ENCODE peak calls at places on chromosomes 16 and 17, in five cellular contexts. K, B, O, V and Z are unnamed samples.

GRCh38 chr16:4415538-4416199 is 727 bp downstream of the CORO7 start:
- DNase-seq in V (peak; percentile 67), O (peak; percentile 77), K (peak; percentile 80), B (peak; percentile 16), Z (peak; percentile 89)

GRCh38 chr17:67289174-67289876 is 44.3 kb upstream of the HELZ start:
- DNase-seq in B (no peak), K (no peak), O (no peak), V (no peak), Z (no peak)

GRCh38 chr16:17802566-17802965 is 331.8 kb upstream of the XYLT1 start:
- DNase-seq in B (no peak), K (no peak), V (no peak), O (no peak), Z (no peak)

GRCh38 chr16:868846-869822 is 68.6 kb upstream of the GNG13 start:
- DNase-seq in K (no peak), B (no peak), V (no peak), O (no peak), Z (no peak)

GRCh38 chr16:53320992-53321391 is 113.3 kb upstream of the RBL2 start:
- DNase-seq in B (no peak), O (no peak), V (no peak), K (no peak), Z (no peak)

GRCh38 chr16:30912794-30913412 is 10.5 kb upstream of the FBXL19 start:
- DNase-seq in V (no peak), K (no peak), O (no peak), B (no peak), Z (no peak)

GRCh38 chr17:73371285-73371684 is 59.5 kb upstream of the CDC42EP4 start:
- DNase-seq in K (no peak), B (no peak), V (no peak), O (no peak), Z (peak; percentile 10)

GRCh38 chr17:57553991-57554825 is 190.9 kb downstream of the CCDC182 start:
- DNase-seq in V (no peak), K (peak; percentile 80), B (no peak), O (peak; percentile 36), Z (no peak)

GRCh38 chr17:33033176-33033575 is 41.5 kb downstream of the SPACA3 start:
- DNase-seq in B (no peak), K (no peak), O (no peak), V (no peak), Z (no peak)

GRCh38 chr17:73713136-73713535 is 68.9 kb upstream of the SDK2 start:
- DNase-seq in O (no peak), V (no peak), K (no peak), B (no peak), Z (no peak)

GRCh38 chr16:31196324-31197088 is 6.1 kb downstream of the PYCARD start:
- DNase-seq in B (no peak), V (no peak), O (no peak), K (no peak), Z (no peak)

GRCh38 chr17:19958023-19958422 is 19.6 kb downstream of the AKAP10 start:
- DNase-seq in V (no peak), K (peak; percentile 7), O (peak; percentile 14), B (peak; percentile 31), Z (no peak)

GRCh38 chr17:65556014-65556909 is 5.2 kb downstream of the AXIN2 start:
- DNase-seq in V (peak; percentile 96), B (peak; percentile 82), O (peak; percentile 81), K (peak; percentile 81), Z (peak; percentile 62)

GRCh38 chr16:65846210-65846602 is 520.3 kb upstream of the CDH5 start:
- DNase-seq in B (no peak), O (no peak), V (no peak), K (no peak), Z (no peak)

GRCh38 chr17:3916013-3916696 is at the start of gene P2RX1:
- DNase-seq in V (no peak), B (no peak), K (peak; percentile 81), O (no peak), Z (peak; percentile 74)

GRCh38 chr16:67657751-67658518 is 2.1 kb downstream of the ACD start:
- DNase-seq in K (no peak), O (no peak), B (no peak), V (no peak), Z (no peak)

GRCh38 chr16:12170103-12171025 is 193.8 kb downstream of the SNX29 start:
- DNase-seq in K (no peak), V (no peak), O (no peak), B (no peak), Z (no peak)

GRCh38 chr17:39349246-39349645 is 52.2 kb downstream of the FBXL20 start:
- DNase-seq in K (no peak), O (no peak), B (no peak), V (no peak), Z (no peak)

GRCh38 chr17:36791150-36791653 is 146.1 kb upstream of the LHX1 start:
- DNase-seq in B (no peak), K (no peak), V (no peak), O (peak; percentile 36), Z (no peak)

GRCh38 chr17:6269474-6269873 is 165.4 kb downstream of the AIPL1 start:
- DNase-seq in K (peak; percentile 27), V (peak; percentile 80), O (no peak), B (no peak), Z (no peak)

GRCh38 chr17:62058611-62059010 is 6.5 kb downstream of the MED13 start:
- DNase-seq in V (no peak), O (no peak), K (no peak), B (no peak), Z (no peak)

GRCh38 chr16:2173916-2174315 is 18.3 kb downstream of the TRAF7 start:
- DNase-seq in V (no peak), K (no peak), B (no peak), O (no peak), Z (no peak)

GRCh38 chr16:57536306-57537193 is at the start of gene CCDC102A:
- DNase-seq in K (peak; percentile 46), B (no peak), O (peak; percentile 86), V (peak; percentile 77), Z (no peak)

GRCh38 chr17:82105882-82106696 is 8.1 kb upstream of the FASN start:
- DNase-seq in K (peak; percentile 48), O (peak; percentile 97), V (peak; percentile 79), B (peak; percentile 94), Z (peak; percentile 93)

GRCh38 chr17:78517421-78517820 is 59.8 kb downstream of the DNAH17 start:
- DNase-seq in K (no peak), V (no peak), B (no peak), O (peak; percentile 74), Z (no peak)

GRCh38 chr16:46853713-46854443 is 22.9 kb upstream of the C16orf87 start:
- DNase-seq in B (peak; percentile 81), K (peak; percentile 77), O (peak; percentile 83), V (peak; percentile 87), Z (peak; percentile 73)

GRCh38 chr16:11256657-11257130 is 690 bp upstream of the SOCS1 start:
- DNase-seq in O (peak; percentile 78), K (peak; percentile 67), B (no peak), V (no peak), Z (no peak)

GRCh38 chr16:31474173-31474714 is 2.3 kb downstream of the TGFB1I1 start:
- DNase-seq in K (peak; percentile 81), B (no peak), V (no peak), O (no peak), Z (no peak)

GRCh38 chr16:72291531-72291981 is 119.6 kb upstream of the PMFBP1 start:
- DNase-seq in V (no peak), K (no peak), B (peak; percentile 28), O (no peak), Z (no peak)
- H3K4me3 ChIP-seq in V (no peak overlapping the region), K (no peak overlapping the region), B (no peak overlapping the region), O (peak overlapping the region; percentile 57), Z (no peak overlapping the region)

GRCh38 chr17:41896726-41897125 is 22.0 kb downstream of the ACLY start:
- DNase-seq in K (no peak), V (no peak), B (no peak), O (no peak), Z (no peak)

GRCh38 chr17:41895617-41896016 is 23.1 kb downstream of the ACLY start:
- DNase-seq in K (no peak), V (no peak), B (no peak), O (peak; percentile 55), Z (no peak)

GRCh38 chr17:41893384-41893783 is 25.4 kb downstream of the ACLY start:
- DNase-seq in V (no peak), O (no peak), K (no peak), B (no peak), Z (no peak)

GRCh38 chr17:41891135-41892065 is 26.2 kb upstream of the KLHL11 start:
- DNase-seq in O (no peak), B (peak; percentile 29), K (no peak), V (no peak), Z (no peak)

DNA sequence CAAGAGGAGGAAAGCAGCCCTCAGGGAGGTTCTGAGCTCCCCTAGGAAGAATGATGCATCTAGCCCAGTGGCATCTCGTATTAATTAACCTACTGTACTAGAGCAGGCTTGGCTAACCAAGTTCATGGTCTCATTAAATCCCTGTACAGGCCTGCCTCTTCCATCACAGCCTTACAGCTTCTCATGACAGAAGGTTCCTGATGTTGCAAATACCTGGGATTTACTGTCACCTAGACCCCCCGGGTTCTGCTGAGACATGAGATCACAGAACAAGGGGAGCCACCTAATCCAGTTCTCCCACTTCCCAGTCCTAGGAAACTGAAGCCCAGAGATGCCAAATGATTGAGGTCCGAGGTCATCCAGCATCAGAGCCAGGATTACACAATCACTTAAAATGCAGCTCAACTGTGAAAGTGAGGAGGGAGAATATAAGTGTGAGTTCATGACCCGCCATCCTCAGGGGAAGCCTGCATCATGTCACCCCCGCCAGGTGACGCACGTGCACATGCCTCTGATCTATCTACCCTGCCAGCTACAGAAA is 23.9 kb downstream of the ACLY start:
- DNase-seq in K (no peak), O (peak; percentile 73), V (no peak), B (no peak), Z (no peak)
- TF ChIP-seq GABPA in K (no peak), O (no peak), V (no peak), B (no peak), Z (no peak)

GRCh38 chr16:54627616-54628015 is 303.0 kb upstream of the IRX5 start:
- DNase-seq in B (no peak), V (no peak), K (no peak), O (no peak), Z (no peak)
- H3K4me3 ChIP-seq in B (no peak overlapping the region), V (no peak overlapping the region), K (no peak overlapping the region), O (no peak overlapping the region), Z (no peak overlapping the region)

DNA sequence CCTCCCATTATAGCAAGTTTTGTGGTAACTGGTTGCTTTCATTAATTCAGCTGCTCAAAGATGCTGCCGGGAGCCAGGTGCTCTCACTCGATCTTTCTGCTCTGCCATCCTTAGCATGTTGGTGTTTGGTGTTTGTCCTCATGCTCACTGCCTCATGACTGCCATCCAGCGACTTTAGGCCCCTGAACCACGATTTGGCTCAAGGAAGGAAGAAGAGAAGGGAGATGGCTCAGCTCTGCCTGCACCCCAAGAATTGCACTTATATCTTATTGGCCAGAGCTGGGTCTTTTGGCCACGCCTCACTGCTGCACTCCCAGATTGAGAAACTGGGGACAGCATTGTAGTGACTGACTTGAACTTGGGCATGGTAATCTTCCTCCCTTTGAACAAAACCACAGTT is 52.7 kb downstream of the ARSG start:
- DNase-seq in K (no peak), V (no peak), O (no peak), B (no peak), Z (peak; percentile 50)
- TF ChIP-seq GABPA in K (no peak), V (no peak), O (no peak), B (no peak), Z (no peak)

DNA sequence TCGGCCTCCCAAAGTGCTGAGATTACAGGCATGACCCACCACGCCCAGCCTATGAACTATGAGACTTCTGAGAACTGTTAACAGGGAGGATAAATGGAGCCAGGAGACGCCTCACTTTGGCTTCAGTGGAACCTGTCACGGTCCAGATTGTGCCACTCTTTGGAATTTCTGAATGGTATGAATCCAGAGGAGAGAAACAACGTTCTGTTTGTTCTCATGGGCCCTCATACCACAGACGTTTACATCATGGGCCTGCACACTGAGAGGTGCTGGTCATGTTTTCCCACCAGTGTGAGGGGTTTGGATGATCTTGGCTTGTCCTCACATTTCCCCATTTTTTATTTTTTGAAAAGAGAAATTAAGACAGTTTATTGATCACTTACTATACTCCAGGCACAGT is 90.3 kb downstream of the YPEL2 start:
- DNase-seq in B (peak; percentile 88), K (no peak), V (no peak), O (no peak), Z (no peak)
- H3K4me3 ChIP-seq in B (no peak overlapping the region), K (no peak overlapping the region), V (no peak overlapping the region), O (no peak overlapping the region), Z (no peak overlapping the region)